ENCODE peak calls at places on chromosomes 3 and 15, in six cellular contexts. One of them, this sample, is unnamed.
A peak's percentile ranks its signal among the peaks of the same experiment; 100 is the strongest.

GRCh38 chr3:48280883-48281282 is 40.0 kb downstream of the ZNF589 start:
- DNase-seq in neuronal stem cell: no peak
- DNase-seq in H9: no peak
- DNase-seq in H1: no peak
- DNase-seq in mesenchymal stem cell: no peak
- DNase-seq in trophoblast cell: peak; percentile 18
- DNase-seq in this sample: no peak

GRCh38 chr3:33392144-33392543 is 48.1 kb downstream of the UBP1 start:
- DNase-seq in neuronal stem cell: no peak
- DNase-seq in H9: no peak
- DNase-seq in H1: no peak
- DNase-seq in mesenchymal stem cell: no peak
- DNase-seq in trophoblast cell: no peak
- DNase-seq in this sample: no peak

GRCh38 chr3:24521306-24522154 is 26.9 kb upstream of the THRB start:
- DNase-seq in neuronal stem cell: peak; percentile 33
- DNase-seq in H9: peak; percentile 55
- DNase-seq in H1: peak; percentile 65
- DNase-seq in mesenchymal stem cell: peak; percentile 62
- DNase-seq in trophoblast cell: peak; percentile 73
- DNase-seq in this sample: no peak

GRCh38 chr15:92158426-92158825 is 235.3 kb upstream of the ST8SIA2 start:
- DNase-seq in neuronal stem cell: no peak
- DNase-seq in H9: peak; percentile 83
- DNase-seq in H1: peak; percentile 43
- DNase-seq in mesenchymal stem cell: no peak
- DNase-seq in trophoblast cell: peak; percentile 61
- DNase-seq in this sample: peak; percentile 2

GRCh38 chr15:69758810-69759410 is 306.3 kb downstream of the RPLP1 start:
- DNase-seq in neuronal stem cell: no peak
- DNase-seq in H9: no peak
- DNase-seq in H1: no peak
- DNase-seq in mesenchymal stem cell: peak; percentile 79
- DNase-seq in trophoblast cell: no peak
- DNase-seq in this sample: peak; percentile 62

GRCh38 chr3:176814252-176814651 is 383.0 kb downstream of the TBL1XR1 start:
- DNase-seq in neuronal stem cell: peak; percentile 68
- DNase-seq in H9: peak; percentile 91
- DNase-seq in H1: peak; percentile 83
- DNase-seq in mesenchymal stem cell: peak; percentile 68
- DNase-seq in trophoblast cell: peak; percentile 69
- DNase-seq in this sample: peak; percentile 43

GRCh38 chr3:99119312-99119810 is 217.9 kb upstream of the DCBLD2 start:
- DNase-seq in neuronal stem cell: no peak
- DNase-seq in H9: no peak
- DNase-seq in H1: no peak
- DNase-seq in mesenchymal stem cell: no peak
- DNase-seq in trophoblast cell: no peak
- DNase-seq in this sample: peak; percentile 36

GRCh38 chr3:99648091-99648490 is 9.7 kb downstream of the COL8A1 start:
- DNase-seq in neuronal stem cell: no peak
- DNase-seq in H9: no peak
- DNase-seq in H1: no peak
- DNase-seq in mesenchymal stem cell: peak; percentile 85
- DNase-seq in trophoblast cell: peak; percentile 75
- DNase-seq in this sample: peak; percentile 74

GRCh38 chr3:11245827-11246662 is 26.2 kb upstream of the ATG7 start:
- DNase-seq in neuronal stem cell: no peak
- DNase-seq in H9: no peak
- DNase-seq in H1: no peak
- DNase-seq in mesenchymal stem cell: no peak
- DNase-seq in trophoblast cell: no peak
- DNase-seq in this sample: no peak

GRCh38 chr15:59294961-59295741 is 77.5 kb downstream of the MYO1E start:
- DNase-seq in neuronal stem cell: no peak
- DNase-seq in H9: no peak
- DNase-seq in H1: no peak
- DNase-seq in mesenchymal stem cell: peak; percentile 94
- DNase-seq in trophoblast cell: peak; percentile 88
- DNase-seq in this sample: peak; percentile 95

GRCh38 chr3:23253214-23253613 is 50.1 kb downstream of the UBE2E2 start:
- DNase-seq in neuronal stem cell: no peak
- DNase-seq in H9: no peak
- DNase-seq in H1: no peak
- DNase-seq in mesenchymal stem cell: no peak
- DNase-seq in trophoblast cell: peak; percentile 23
- DNase-seq in this sample: no peak

GRCh38 chr3:58173670-58174472 is 36.9 kb downstream of the DNASE1L3 start:
- DNase-seq in neuronal stem cell: no peak
- DNase-seq in H9: peak; percentile 80
- DNase-seq in H1: peak; percentile 81
- DNase-seq in mesenchymal stem cell: no peak
- DNase-seq in trophoblast cell: peak; percentile 74
- DNase-seq in this sample: no peak

GRCh38 chr3:58176827-58177489 is 33.8 kb downstream of the DNASE1L3 start:
- DNase-seq in neuronal stem cell: no peak
- DNase-seq in H9: peak; percentile 57
- DNase-seq in H1: no peak
- DNase-seq in mesenchymal stem cell: no peak
- DNase-seq in trophoblast cell: no peak
- DNase-seq in this sample: no peak

GRCh38 chr3:58175429-58176184 is 35.2 kb downstream of the DNASE1L3 start:
- DNase-seq in neuronal stem cell: no peak
- DNase-seq in H9: no peak
- DNase-seq in H1: peak; percentile 52
- DNase-seq in mesenchymal stem cell: peak; percentile 37
- DNase-seq in trophoblast cell: peak; percentile 60
- DNase-seq in this sample: peak; percentile 46

GRCh38 chr3:58176185-58176530 is 34.6 kb downstream of the DNASE1L3 start:
- DNase-seq in neuronal stem cell: no peak
- DNase-seq in H9: no peak
- DNase-seq in H1: no peak
- DNase-seq in mesenchymal stem cell: no peak
- DNase-seq in trophoblast cell: no peak
- DNase-seq in this sample: no peak

DNA sequence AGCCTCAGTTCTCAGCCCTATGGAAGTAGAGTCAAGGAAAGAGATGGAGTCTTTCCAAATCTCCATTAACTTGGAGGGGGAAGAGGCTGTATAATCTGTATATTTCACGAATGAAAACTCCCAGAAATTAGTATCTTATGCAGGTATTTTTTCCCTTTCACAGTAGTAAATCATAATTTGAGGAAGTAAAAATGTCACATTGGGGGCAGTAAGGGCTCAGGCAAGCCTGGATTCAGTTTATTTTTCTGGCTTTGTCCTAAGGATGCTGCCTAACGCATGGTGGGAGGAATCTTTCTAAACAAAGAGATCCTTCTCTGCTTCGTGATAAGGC is 35.7 kb downstream of the DNASE1L3 start:
- DNase-seq in neuronal stem cell: no peak
- DNase-seq in H9: no peak
- DNase-seq in H1: no peak
- DNase-seq in mesenchymal stem cell: no peak
- DNase-seq in trophoblast cell: no peak
- DNase-seq in this sample: no peak
- H4K91ac ChIP-seq in neuronal stem cell: no peak overlapping the region
- H4K91ac ChIP-seq in H9: no peak overlapping the region
- H4K91ac ChIP-seq in H1: no peak overlapping the region
- H4K91ac ChIP-seq in mesenchymal stem cell: no peak overlapping the region
- H4K91ac ChIP-seq in trophoblast cell: no peak overlapping the region
- H4K91ac ChIP-seq in this sample: no peak overlapping the region

DNA sequence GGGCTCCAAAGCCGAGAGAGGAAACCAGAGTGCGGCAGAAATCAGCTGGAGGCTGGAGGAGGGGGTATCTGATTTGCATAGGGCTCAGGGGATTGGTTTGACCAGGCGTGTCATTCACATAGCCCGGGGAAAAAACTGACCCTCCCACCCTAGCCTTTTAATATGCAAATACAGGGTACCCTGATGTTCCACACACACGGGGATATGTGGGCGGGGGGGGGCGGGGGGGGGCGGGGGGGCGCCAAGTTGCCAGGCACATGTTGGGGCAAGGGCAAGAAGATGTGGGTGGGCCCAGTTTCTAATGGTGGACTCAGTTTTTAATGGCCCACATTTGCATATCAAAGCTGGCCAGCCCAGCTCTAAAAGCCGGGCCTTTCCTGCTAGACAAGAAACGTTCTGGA is 157.1 kb downstream of the AGBL1 start:
- DNase-seq in neuronal stem cell: peak; percentile 24
- DNase-seq in H9: peak; percentile 94
- DNase-seq in H1: peak; percentile 67
- DNase-seq in mesenchymal stem cell: no peak
- DNase-seq in trophoblast cell: no peak
- DNase-seq in this sample: no peak
- H4K91ac ChIP-seq in neuronal stem cell: no peak overlapping the region
- H4K91ac ChIP-seq in H9: no peak overlapping the region
- H4K91ac ChIP-seq in H1: no peak overlapping the region
- H4K91ac ChIP-seq in mesenchymal stem cell: no peak overlapping the region
- H4K91ac ChIP-seq in trophoblast cell: no peak overlapping the region
- H4K91ac ChIP-seq in this sample: no peak overlapping the region

GRCh38 chr3:291028-291427 is 94.5 kb downstream of the CHL1 start:
- DNase-seq in neuronal stem cell: no peak
- DNase-seq in H9: no peak
- DNase-seq in H1: no peak
- DNase-seq in mesenchymal stem cell: no peak
- DNase-seq in trophoblast cell: no peak
- DNase-seq in this sample: no peak

GRCh38 chr3:292038-292437 is 95.5 kb downstream of the CHL1 start:
- DNase-seq in neuronal stem cell: no peak
- DNase-seq in H9: no peak
- DNase-seq in H1: no peak
- DNase-seq in mesenchymal stem cell: no peak
- DNase-seq in trophoblast cell: no peak
- DNase-seq in this sample: no peak

GRCh38 chr3:294581-294980 is 98.0 kb downstream of the CHL1 start:
- DNase-seq in neuronal stem cell: no peak
- DNase-seq in H9: no peak
- DNase-seq in H1: no peak
- DNase-seq in mesenchymal stem cell: no peak
- DNase-seq in trophoblast cell: no peak
- DNase-seq in this sample: no peak

GRCh38 chr3:297585-297984 is 101.0 kb downstream of the CHL1 start:
- DNase-seq in neuronal stem cell: no peak
- DNase-seq in H9: no peak
- DNase-seq in H1: no peak
- DNase-seq in mesenchymal stem cell: no peak
- DNase-seq in trophoblast cell: no peak
- DNase-seq in this sample: no peak

GRCh38 chr3:294096-294495 is 97.5 kb downstream of the CHL1 start:
- DNase-seq in neuronal stem cell: no peak
- DNase-seq in H9: no peak
- DNase-seq in H1: no peak
- DNase-seq in mesenchymal stem cell: no peak
- DNase-seq in trophoblast cell: no peak
- DNase-seq in this sample: no peak
- H4K91ac ChIP-seq in neuronal stem cell: no peak overlapping the region
- H4K91ac ChIP-seq in H9: no peak overlapping the region
- H4K91ac ChIP-seq in H1: no peak overlapping the region
- H4K91ac ChIP-seq in mesenchymal stem cell: no peak overlapping the region
- H4K91ac ChIP-seq in trophoblast cell: no peak overlapping the region
- H4K91ac ChIP-seq in this sample: no peak overlapping the region

DNA sequence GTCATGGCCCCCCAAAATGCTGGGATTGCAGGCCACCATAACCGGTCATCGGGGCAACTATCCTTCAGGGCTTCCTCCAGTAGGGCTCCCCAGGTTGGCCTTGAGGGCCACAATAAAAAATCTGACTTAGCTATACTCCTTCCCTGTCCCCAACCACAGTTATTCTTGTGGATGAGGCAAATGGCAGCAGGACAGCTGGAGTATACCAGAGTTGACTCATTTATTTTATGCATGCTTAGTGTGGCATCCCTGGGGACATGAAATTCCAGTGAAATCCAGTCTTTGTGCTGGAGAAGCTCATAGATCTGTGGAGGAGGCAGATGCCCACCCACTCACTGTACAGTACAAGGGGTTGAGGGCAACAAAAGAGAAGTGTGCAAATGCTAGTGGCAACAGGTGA is 109.5 kb downstream of the RORA start:
- DNase-seq in neuronal stem cell: no peak
- DNase-seq in H9: no peak
- DNase-seq in H1: no peak
- DNase-seq in mesenchymal stem cell: no peak
- DNase-seq in trophoblast cell: no peak
- DNase-seq in this sample: no peak
- H4K91ac ChIP-seq in neuronal stem cell: no peak overlapping the region
- H4K91ac ChIP-seq in H9: no peak overlapping the region
- H4K91ac ChIP-seq in H1: no peak overlapping the region
- H4K91ac ChIP-seq in mesenchymal stem cell: no peak overlapping the region
- H4K91ac ChIP-seq in trophoblast cell: no peak overlapping the region
- H4K91ac ChIP-seq in this sample: no peak overlapping the region

GRCh38 chr15:67242665-67243064 is 11.8 kb downstream of the AAGAB start:
- DNase-seq in neuronal stem cell: no peak
- DNase-seq in H9: no peak
- DNase-seq in H1: no peak
- DNase-seq in mesenchymal stem cell: no peak
- DNase-seq in trophoblast cell: no peak
- DNase-seq in this sample: no peak
- H4K91ac ChIP-seq in neuronal stem cell: no peak overlapping the region
- H4K91ac ChIP-seq in H9: no peak overlapping the region
- H4K91ac ChIP-seq in H1: no peak overlapping the region
- H4K91ac ChIP-seq in mesenchymal stem cell: no peak overlapping the region
- H4K91ac ChIP-seq in trophoblast cell: no peak overlapping the region
- H4K91ac ChIP-seq in this sample: no peak overlapping the region

DNA sequence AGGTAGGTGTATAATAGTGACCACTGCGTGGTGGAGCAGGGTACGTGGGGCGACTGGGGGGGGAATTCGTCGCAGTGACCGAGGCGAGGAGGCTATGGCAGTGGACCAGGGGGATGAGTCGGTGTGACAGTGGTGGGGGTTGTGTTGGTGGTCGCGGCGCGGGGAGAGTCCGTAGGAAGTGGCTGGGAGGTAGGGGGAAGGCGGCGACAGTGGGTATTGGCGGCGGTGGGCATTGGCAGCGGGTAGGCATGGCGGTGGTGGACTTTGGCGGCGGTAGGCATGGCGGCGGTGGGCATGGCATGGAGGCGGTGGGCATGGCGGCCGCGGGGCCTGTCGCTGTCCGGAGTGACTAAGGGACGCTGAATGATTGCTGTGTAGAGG is 752 bp downstream of the SNRPN start:
- DNase-seq in neuronal stem cell: no peak
- DNase-seq in H9: no peak
- DNase-seq in H1: peak; percentile 40
- DNase-seq in mesenchymal stem cell: no peak
- DNase-seq in trophoblast cell: no peak
- DNase-seq in this sample: no peak
- H4K91ac ChIP-seq in neuronal stem cell: peak overlapping the region; percentile 17
- H4K91ac ChIP-seq in H9: no peak overlapping the region
- H4K91ac ChIP-seq in H1: peak overlapping the region; percentile 88
- H4K91ac ChIP-seq in mesenchymal stem cell: peak overlapping the region; percentile 90
- H4K91ac ChIP-seq in trophoblast cell: peak overlapping the region; percentile 49
- H4K91ac ChIP-seq in this sample: peak overlapping the region; percentile 79